ENCODE peak calls at places on chromosome 9, in seven cellular contexts. One of them, this sample, is unnamed.

GRCh38 chr9:92736816-92737606 is 27.6 kb downstream of the BICD2 start:
- DNase-seq in NCI-H524 treated with DMSO at 0.1 percent for 48 hours: no peak
- DNase-seq in left cardiac atrium: no peak
- DNase-seq in activated T-cell treated with anti-CD3 and anti-CD28 coated beads for 1 hour: no peak
- DNase-seq in HuH-7.5: no peak
- DNase-seq in fibroblast of gingiva: no peak
- DNase-seq in upper lobe of right lung: peak
- DNase-seq in this sample: no peak

GRCh38 chr9:1096155-1096964 is 46.2 kb downstream of the DMRT2 start:
- DNase-seq in NCI-H524 treated with DMSO at 0.1 percent for 48 hours: no peak
- DNase-seq in left cardiac atrium: no peak
- DNase-seq in activated T-cell treated with anti-CD3 and anti-CD28 coated beads for 1 hour: no peak
- DNase-seq in HuH-7.5: no peak
- DNase-seq in fibroblast of gingiva: no peak
- DNase-seq in upper lobe of right lung: no peak
- DNase-seq in this sample: no peak

GRCh38 chr9:88741335-88741734 is 206.4 kb downstream of the NXNL2 start:
- DNase-seq in NCI-H524 treated with DMSO at 0.1 percent for 48 hours: no peak
- DNase-seq in left cardiac atrium: no peak
- DNase-seq in activated T-cell treated with anti-CD3 and anti-CD28 coated beads for 1 hour: no peak
- DNase-seq in HuH-7.5: no peak
- DNase-seq in fibroblast of gingiva: no peak
- DNase-seq in upper lobe of right lung: no peak
- DNase-seq in this sample: no peak

GRCh38 chr9:89388868-89389177 is 70.5 kb downstream of the SECISBP2 start:
- DNase-seq in NCI-H524 treated with DMSO at 0.1 percent for 48 hours: no peak
- DNase-seq in left cardiac atrium: no peak
- DNase-seq in activated T-cell treated with anti-CD3 and anti-CD28 coated beads for 1 hour: no peak
- DNase-seq in HuH-7.5: no peak
- DNase-seq in fibroblast of gingiva: no peak
- DNase-seq in upper lobe of right lung: no peak
- DNase-seq in this sample: no peak

GRCh38 chr9:64773491-64773931 is 511.5 kb downstream of the FOXD4L5 start:
- DNase-seq in NCI-H524 treated with DMSO at 0.1 percent for 48 hours: no peak
- DNase-seq in left cardiac atrium: peak
- DNase-seq in activated T-cell treated with anti-CD3 and anti-CD28 coated beads for 1 hour: no peak
- DNase-seq in HuH-7.5: no peak
- DNase-seq in fibroblast of gingiva: no peak
- DNase-seq in upper lobe of right lung: peak
- DNase-seq in this sample: no peak

GRCh38 chr9:127875306-127875966 is 2.0 kb downstream of the AK1 start:
- DNase-seq in NCI-H524 treated with DMSO at 0.1 percent for 48 hours: no peak
- DNase-seq in left cardiac atrium: no peak
- DNase-seq in activated T-cell treated with anti-CD3 and anti-CD28 coated beads for 1 hour: no peak
- DNase-seq in HuH-7.5: no peak
- DNase-seq in fibroblast of gingiva: no peak
- DNase-seq in upper lobe of right lung: no peak
- DNase-seq in this sample: peak

GRCh38 chr9:83955985-83956287 is 24.1 kb downstream of the HNRNPK start:
- DNase-seq in NCI-H524 treated with DMSO at 0.1 percent for 48 hours: no peak
- DNase-seq in left cardiac atrium: no peak
- DNase-seq in activated T-cell treated with anti-CD3 and anti-CD28 coated beads for 1 hour: peak
- DNase-seq in HuH-7.5: no peak
- DNase-seq in fibroblast of gingiva: no peak
- DNase-seq in upper lobe of right lung: no peak
- DNase-seq in this sample: no peak

GRCh38 chr9:94140418-94140780 is 56.1 kb downstream of the PTPDC1 start:
- DNase-seq in NCI-H524 treated with DMSO at 0.1 percent for 48 hours: no peak
- DNase-seq in left cardiac atrium: no peak
- DNase-seq in activated T-cell treated with anti-CD3 and anti-CD28 coated beads for 1 hour: no peak
- DNase-seq in HuH-7.5: no peak
- DNase-seq in fibroblast of gingiva: no peak
- DNase-seq in upper lobe of right lung: no peak
- DNase-seq in this sample: no peak

GRCh38 chr9:16639644-16640043 is 230.8 kb downstream of the BNC2 start:
- DNase-seq in NCI-H524 treated with DMSO at 0.1 percent for 48 hours: no peak
- DNase-seq in left cardiac atrium: no peak
- DNase-seq in activated T-cell treated with anti-CD3 and anti-CD28 coated beads for 1 hour: no peak
- DNase-seq in HuH-7.5: no peak
- DNase-seq in fibroblast of gingiva: no peak
- DNase-seq in upper lobe of right lung: no peak
- DNase-seq in this sample: no peak

GRCh38 chr9:129313331-129313955 is 135.4 kb upstream of the IER5L start:
- DNase-seq in NCI-H524 treated with DMSO at 0.1 percent for 48 hours: no peak
- DNase-seq in left cardiac atrium: no peak
- DNase-seq in activated T-cell treated with anti-CD3 and anti-CD28 coated beads for 1 hour: no peak
- DNase-seq in HuH-7.5: no peak
- DNase-seq in fibroblast of gingiva: no peak
- DNase-seq in upper lobe of right lung: peak
- DNase-seq in this sample: peak

GRCh38 chr9:103889989-103890388 is 204.1 kb upstream of the SMC2 start:
- DNase-seq in NCI-H524 treated with DMSO at 0.1 percent for 48 hours: no peak
- DNase-seq in left cardiac atrium: no peak
- DNase-seq in activated T-cell treated with anti-CD3 and anti-CD28 coated beads for 1 hour: no peak
- DNase-seq in HuH-7.5: no peak
- DNase-seq in fibroblast of gingiva: no peak
- DNase-seq in upper lobe of right lung: no peak
- DNase-seq in this sample: no peak

This sample was measured in sigmoid colon.